ENCODE peak calls at places on chromosomes 12 and 14, in seven cellular contexts. Z is H9, X is OCI-LY7, M is transverse colon, Y is GM12878, N is brain microvascular endothelial cell, B is RWPE1. O is an unnamed sample.
A peak's percentile ranks its signal among the peaks of the same experiment; 100 is the strongest.

GRCh38 chr12:107374136-107374535 is 280.8 kb upstream of the CRY1 start:
- DNase-seq in Z (no peak), X (peak; percentile 2), M (no peak), Y (no peak), N (no peak), B (no peak), O (no peak)

GRCh38 chr14:44847910-44848309 is 113.8 kb downstream of the KLHL28 start:
- DNase-seq in Z (no peak), X (no peak), M (no peak), Y (no peak), N (no peak), B (no peak), O (no peak)

GRCh38 chr14:52089208-52089607 is 20.3 kb upstream of the NID2 start:
- DNase-seq in Z (no peak), X (no peak), M (no peak), Y (no peak), N (no peak), B (no peak), O (no peak)

GRCh38 chr14:49879683-49880204 is 13.1 kb upstream of the ARF6 start:
- DNase-seq in Z (peak; percentile 87), X (peak; percentile 90), M (peak; percentile 70), Y (no peak), N (peak; percentile 31), B (no peak), O (no peak)

GRCh38 chr14:88554458-88555286 is at the start of gene PTPN21:
- DNase-seq in Z (peak; percentile 77), X (no peak), M (peak; percentile 84), Y (no peak), N (peak; percentile 42), B (peak; percentile 81), O (no peak)

GRCh38 chr12:67705394-67706370 is 57.1 kb downstream of the DYRK2 start:
- DNase-seq in Z (no peak), X (no peak), M (no peak), Y (no peak), N (peak; percentile 88), B (no peak), O (no peak)

GRCh38 chr12:3604750-3605638 is 114.0 kb downstream of the PRMT8 start:
- DNase-seq in Z (peak; percentile 74), X (no peak), M (peak; percentile 39), Y (no peak), N (no peak), B (peak; percentile 39), O (no peak)

GRCh38 chr14:21069388-21070082 is 569 bp upstream of the ARHGEF40 start:
- DNase-seq in Z (peak; percentile 79), X (no peak), M (no peak), Y (no peak), N (no peak), B (peak; percentile 11), O (no peak)

GRCh38 chr14:96037891-96038557 is 1.1 kb upstream of the C14orf132 start:
- DNase-seq in Z (peak; percentile 58), X (no peak), M (peak; percentile 49), Y (no peak), N (no peak), B (peak; percentile 60), O (no peak)

GRCh38 chr12:121400332-121401139 is 618 bp downstream of the RNF34 start:
- DNase-seq in Z (peak; percentile 55), X (peak; percentile 59), M (peak; percentile 52), Y (peak; percentile 56), N (peak; percentile 9), B (peak; percentile 62), O (peak; percentile 25)

GRCh38 chr14:66434464-66434863 is 51.7 kb upstream of the CCDC196 start:
- DNase-seq in Z (no peak), X (no peak), M (no peak), Y (no peak), N (no peak), B (no peak), O (no peak)

GRCh38 chr14:69573205-69573840 is 1.3 kb downstream of the CCDC177 start:
- DNase-seq in Z (no peak), X (no peak), M (no peak), Y (no peak), N (no peak), B (no peak), O (no peak)

GRCh38 chr12:70332236-70332635 is 33.9 kb upstream of the KCNMB4 start:
- DNase-seq in Z (no peak), X (no peak), M (no peak), Y (no peak), N (no peak), B (no peak), O (no peak)

GRCh38 chr12:127150479-127150878 is 1116.5 kb upstream of the TMEM132C start:
- DNase-seq in Z (no peak), X (no peak), M (no peak), Y (no peak), N (no peak), B (no peak), O (no peak)

GRCh38 chr12:130031571-130032189 is 127.9 kb upstream of the TMEM132D start:
- DNase-seq in Z (peak; percentile 91), X (peak; percentile 56), M (peak; percentile 48), Y (no peak), N (peak; percentile 49), B (peak; percentile 55), O (peak; percentile 57)

GRCh38 chr14:51006781-51007211 is 62.5 kb upstream of the PYGL start:
- DNase-seq in Z (no peak), X (no peak), M (no peak), Y (no peak), N (no peak), B (peak; percentile 58), O (no peak)

GRCh38 chr14:71371711-71372396 is 464.6 kb downstream of the PCNX1 start:
- DNase-seq in Z (no peak), X (no peak), M (no peak), Y (no peak), N (peak; percentile 64), B (peak; percentile 77), O (no peak)

GRCh38 chr14:103520657-103521437 is 1.8 kb downstream of the CKB start:
- DNase-seq in Z (peak; percentile 81), X (peak; percentile 48), M (peak; percentile 89), Y (no peak), N (peak; percentile 47), B (peak; percentile 64), O (peak; percentile 75)

GRCh38 chr12:51839310-51839943 is 9.1 kb downstream of the FIGNL2 start:
- DNase-seq in Z (no peak), X (no peak), M (no peak), Y (no peak), N (no peak), B (no peak), O (no peak)

GRCh38 chr12:123270380-123271181 is 1.1 kb downstream of the CDK2AP1 start:
- DNase-seq in Z (no peak), X (peak; percentile 23), M (peak; percentile 36), Y (no peak), N (peak; percentile 19), B (no peak), O (no peak)

GRCh38 chr12:49762468-49762847 is 21.1 kb downstream of the TMBIM6 start:
- DNase-seq in Z (no peak), X (no peak), M (no peak), Y (no peak), N (no peak), B (no peak), O (no peak)

GRCh38 chr14:20632831-20633771 is 8.4 kb downstream of the OR6S1 start:
- DNase-seq in Z (peak; percentile 92), X (no peak), M (peak; percentile 59), Y (peak; percentile 76), N (peak; percentile 85), B (peak; percentile 83), O (no peak)

GRCh38 chr14:68295316-68295816 is 475.8 kb downstream of the RAD51B start:
- DNase-seq in Z (peak; percentile 33), X (no peak), M (peak; percentile 31), Y (no peak), N (no peak), B (no peak), O (no peak)

GRCh38 chr14:32075636-32076277 is 1.3 kb upstream of the ARHGAP5 start:
- DNase-seq in Z (no peak), X (peak; percentile 10), M (peak; percentile 68), Y (no peak), N (peak; percentile 5), B (peak; percentile 50), O (no peak)

GRCh38 chr14:86865934-86866333 is 1127.0 kb downstream of the GALC start:
- DNase-seq in Z (peak; percentile 34), X (no peak), M (no peak), Y (no peak), N (no peak), B (no peak), O (no peak)

DNA sequence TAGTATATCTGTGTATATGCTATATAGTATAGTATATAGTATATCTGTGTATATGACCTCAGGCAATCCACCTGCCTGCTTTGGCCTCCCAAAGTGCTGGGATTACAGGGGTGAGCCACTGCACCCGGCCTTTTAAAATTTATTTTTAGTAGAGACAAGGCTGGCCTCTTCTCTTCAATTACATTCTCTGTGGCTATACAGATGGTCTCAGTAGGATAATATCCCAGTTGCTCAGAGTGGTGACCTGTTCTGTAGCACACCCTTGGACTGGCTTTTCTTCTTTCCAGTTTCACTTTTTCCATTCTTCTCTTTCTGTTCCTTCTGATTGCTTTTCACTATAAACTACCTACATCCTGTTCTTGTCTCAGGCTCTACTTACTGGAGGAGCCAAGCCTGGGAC is 3.1 kb upstream of the NFATC4 start:
- DNase-seq in Z (no peak), X (no peak), M (no peak), Y (no peak), N (no peak), B (no peak), O (no peak)
- H3K27ac ChIP-seq in Z (no peak overlapping the region), X (peak overlapping the region; percentile 93), M (peak overlapping the region; percentile 89), Y (no peak overlapping the region), N (no peak overlapping the region), B (no peak overlapping the region), O (no peak overlapping the region)

DNA sequence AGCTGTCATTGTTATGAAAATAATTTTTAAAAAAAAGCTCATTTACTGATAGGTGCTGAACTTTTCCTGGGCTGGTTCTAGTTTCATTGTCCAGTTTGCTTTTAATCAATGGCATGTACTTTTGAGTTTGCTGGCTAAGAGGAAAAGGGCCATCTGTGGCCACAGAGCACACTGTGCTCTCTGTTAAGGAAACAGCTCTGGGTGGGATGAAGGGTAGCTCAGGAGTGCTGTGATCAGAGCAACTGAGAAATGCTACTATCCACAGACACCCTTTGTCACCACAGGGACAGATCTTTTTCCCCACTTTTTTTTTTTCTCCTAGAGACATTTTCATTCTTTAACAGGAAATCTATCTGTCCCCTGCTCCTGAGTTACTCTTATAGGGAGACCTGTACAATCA is 387.1 kb upstream of the PRICKLE1 start:
- DNase-seq in Z (no peak), X (no peak), M (no peak), Y (no peak), N (no peak), B (no peak), O (no peak)
- H3K27ac ChIP-seq in Z (no peak overlapping the region), X (no peak overlapping the region), M (no peak overlapping the region), Y (no peak overlapping the region), N (no peak overlapping the region), B (no peak overlapping the region), O (no peak overlapping the region)

GRCh38 chr12:29157486-29157946 is 8.4 kb downstream of the FAR2 start:
- DNase-seq in Z (no peak), X (no peak), M (no peak), Y (no peak), N (peak; percentile 69), B (no peak), O (no peak)
- H3K27ac ChIP-seq in Z (no peak overlapping the region), X (no peak overlapping the region), M (peak overlapping the region; percentile 15), Y (no peak overlapping the region), N (peak overlapping the region; percentile 90), B (no peak overlapping the region), O (no peak overlapping the region)

DNA sequence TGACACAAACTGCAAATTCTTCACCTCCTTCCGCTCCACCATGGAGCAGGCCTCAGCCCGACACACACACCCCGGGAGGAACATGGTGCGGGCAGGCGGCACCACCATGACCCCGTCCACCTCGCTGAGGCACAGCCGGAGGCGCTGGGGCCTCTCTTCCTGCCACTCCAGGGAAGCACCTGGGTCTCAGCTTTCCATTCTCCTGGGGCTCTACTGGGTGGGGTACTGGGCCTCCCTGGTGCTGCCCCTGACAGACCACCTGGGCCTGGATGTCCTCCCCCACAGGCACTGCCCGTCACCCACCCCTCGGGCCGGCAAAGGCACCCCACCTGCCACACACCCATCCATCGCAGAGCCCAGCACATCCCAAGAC is 9.9 kb downstream of the AKT1 start:
- DNase-seq in Z (no peak), X (no peak), M (no peak), Y (no peak), N (no peak), B (no peak), O (no peak)
- H3K27ac ChIP-seq in Z (no peak overlapping the region), X (no peak overlapping the region), M (no peak overlapping the region), Y (no peak overlapping the region), N (no peak overlapping the region), B (peak overlapping the region; percentile 84), O (no peak overlapping the region)